ENCODE peak calls at places on chromosomes 13 and 19, in eight cellular contexts. One of them, this sample, is unnamed.

GRCh38 chr19:6458695-6459355 is 767 bp downstream of the SLC25A23 start:
- DNase-seq in midbrain: no peak
- DNase-seq in T-helper 1 cell: no peak
- DNase-seq in hippocampal formation: no peak
- DNase-seq in AG09319: no peak
- DNase-seq in AG08395: no peak
- DNase-seq in heart right ventricle: no peak
- DNase-seq in psoas muscle: no peak
- DNase-seq in this sample: no peak

GRCh38 chr19:10021863-10022262 is 8.6 kb downstream of the RDH8 start:
- DNase-seq in midbrain: no peak
- DNase-seq in T-helper 1 cell: no peak
- DNase-seq in hippocampal formation: no peak
- DNase-seq in AG09319: no peak
- DNase-seq in AG08395: no peak
- DNase-seq in heart right ventricle: no peak
- DNase-seq in psoas muscle: no peak
- DNase-seq in this sample: no peak

GRCh38 chr19:7391218-7391670 is 42.5 kb downstream of the ARHGEF18 start:
- DNase-seq in midbrain: no peak
- DNase-seq in T-helper 1 cell: no peak
- DNase-seq in hippocampal formation: no peak
- DNase-seq in AG09319: no peak
- DNase-seq in AG08395: no peak
- DNase-seq in heart right ventricle: no peak
- DNase-seq in psoas muscle: no peak
- DNase-seq in this sample: no peak

GRCh38 chr13:109989686-109990085 is 203.3 kb upstream of the IRS2 start:
- DNase-seq in midbrain: no peak
- DNase-seq in T-helper 1 cell: no peak
- DNase-seq in hippocampal formation: no peak
- DNase-seq in AG09319: no peak
- DNase-seq in AG08395: peak; percentile 33
- DNase-seq in heart right ventricle: no peak
- DNase-seq in psoas muscle: no peak
- DNase-seq in this sample: no peak

GRCh38 chr13:24212254-24212653 is 51.7 kb downstream of the SPATA13 start:
- DNase-seq in midbrain: no peak
- DNase-seq in T-helper 1 cell: no peak
- DNase-seq in hippocampal formation: no peak
- DNase-seq in AG09319: no peak
- DNase-seq in AG08395: no peak
- DNase-seq in heart right ventricle: no peak
- DNase-seq in psoas muscle: no peak
- DNase-seq in this sample: no peak

GRCh38 chr19:10748924-10749434 is 31.1 kb downstream of the DNM2 start:
- DNase-seq in midbrain: peak; percentile 36
- DNase-seq in T-helper 1 cell: no peak
- DNase-seq in hippocampal formation: no peak
- DNase-seq in AG09319: no peak
- DNase-seq in AG08395: peak; percentile 17
- DNase-seq in heart right ventricle: no peak
- DNase-seq in psoas muscle: no peak
- DNase-seq in this sample: peak; percentile 28

GRCh38 chr13:113231306-113232207 is 22.1 kb downstream of the CUL4A start:
- DNase-seq in midbrain: no peak
- DNase-seq in T-helper 1 cell: no peak
- DNase-seq in hippocampal formation: no peak
- DNase-seq in AG09319: no peak
- DNase-seq in AG08395: no peak
- DNase-seq in heart right ventricle: no peak
- DNase-seq in psoas muscle: no peak
- DNase-seq in this sample: no peak

GRCh38 chr13:58397596-58398387 is 766.2 kb downstream of the PCDH17 start:
- DNase-seq in midbrain: no peak
- DNase-seq in T-helper 1 cell: no peak
- DNase-seq in hippocampal formation: no peak
- DNase-seq in AG09319: no peak
- DNase-seq in AG08395: no peak
- DNase-seq in heart right ventricle: no peak
- DNase-seq in psoas muscle: no peak
- DNase-seq in this sample: no peak

This sample was measured in nucleus accumbens.